ENCODE peak calls at places on chromosome 16, in six cellular contexts. One of them, this sample, is unnamed.

GRCh38 chr16:12532871-12533610 is 270.6 kb downstream of the CPPED1 start:
- DNase-seq in BJ: no peak
- DNase-seq in head of caudate nucleus: no peak
- DNase-seq in germinal center: no peak
- DNase-seq in hippocampal formation: no peak
- DNase-seq in NCI-H2081: no peak
- DNase-seq in this sample: no peak

GRCh38 chr16:89320717-89321501 is 103.4 kb downstream of the ZNF778 start:
- DNase-seq in BJ: no peak
- DNase-seq in head of caudate nucleus: peak
- DNase-seq in germinal center: no peak
- DNase-seq in hippocampal formation: no peak
- DNase-seq in NCI-H2081: no peak
- DNase-seq in this sample: no peak

GRCh38 chr16:89364603-89365002 is 125.8 kb downstream of the ANKRD11 start:
- DNase-seq in BJ: no peak
- DNase-seq in head of caudate nucleus: no peak
- DNase-seq in germinal center: no peak
- DNase-seq in hippocampal formation: peak
- DNase-seq in NCI-H2081: no peak
- DNase-seq in this sample: no peak

GRCh38 chr16:85004587-85005205 is 6.6 kb downstream of the ZDHHC7 start:
- DNase-seq in BJ: peak
- DNase-seq in head of caudate nucleus: no peak
- DNase-seq in germinal center: no peak
- DNase-seq in hippocampal formation: no peak
- DNase-seq in NCI-H2081: no peak
- DNase-seq in this sample: no peak

GRCh38 chr16:58450590-58450989 is 49.4 kb upstream of the NDRG4 start:
- DNase-seq in BJ: no peak
- DNase-seq in head of caudate nucleus: no peak
- DNase-seq in germinal center: no peak
- DNase-seq in hippocampal formation: no peak
- DNase-seq in NCI-H2081: no peak
- DNase-seq in this sample: no peak

GRCh38 chr16:29845656-29846055 is 17.4 kb downstream of the CDIPT start:
- DNase-seq in BJ: no peak
- DNase-seq in head of caudate nucleus: no peak
- DNase-seq in germinal center: no peak
- DNase-seq in hippocampal formation: no peak
- DNase-seq in NCI-H2081: no peak
- DNase-seq in this sample: no peak

GRCh38 chr16:84647830-84648594 is at the start of gene KLHL36:
- DNase-seq in BJ: no peak
- DNase-seq in head of caudate nucleus: no peak
- DNase-seq in germinal center: peak
- DNase-seq in hippocampal formation: peak
- DNase-seq in NCI-H2081: no peak
- DNase-seq in this sample: peak

GRCh38 chr16:82949016-82949415 is 322.2 kb downstream of the CDH13 start:
- DNase-seq in BJ: no peak
- DNase-seq in head of caudate nucleus: no peak
- DNase-seq in germinal center: no peak
- DNase-seq in hippocampal formation: no peak
- DNase-seq in NCI-H2081: no peak
- DNase-seq in this sample: no peak

GRCh38 chr16:59849716-59850115 is 1115.6 kb upstream of the GOT2 start:
- DNase-seq in BJ: no peak
- DNase-seq in head of caudate nucleus: no peak
- DNase-seq in germinal center: no peak
- DNase-seq in hippocampal formation: no peak
- DNase-seq in NCI-H2081: no peak
- DNase-seq in this sample: no peak

GRCh38 chr16:4944333-4945281 is 7.7 kb upstream of the PPL start:
- DNase-seq in BJ: peak
- DNase-seq in head of caudate nucleus: no peak
- DNase-seq in germinal center: no peak
- DNase-seq in hippocampal formation: no peak
- DNase-seq in NCI-H2081: peak
- DNase-seq in this sample: no peak

GRCh38 chr16:49608095-49608494 is 234.5 kb downstream of the C16orf78 start:
- DNase-seq in BJ: no peak
- DNase-seq in head of caudate nucleus: no peak
- DNase-seq in germinal center: no peak
- DNase-seq in hippocampal formation: no peak
- DNase-seq in NCI-H2081: no peak
- DNase-seq in this sample: no peak

GRCh38 chr16:4372578-4373355 is 1.1 kb downstream of the VASN start:
- DNase-seq in BJ: no peak
- DNase-seq in head of caudate nucleus: no peak
- DNase-seq in germinal center: peak
- DNase-seq in hippocampal formation: no peak
- DNase-seq in NCI-H2081: peak
- DNase-seq in this sample: peak